ENCODE peak calls at places on chromosomes 5 and 9, in nine cellular contexts. O is ovary; D is kidney epithelial cell; H is aorta; A is fibroblast of mammary gland; Q is fibroblast of pulmonary artery; G is epithelial cell of esophagus; N is CD8-positive, alpha-beta T cell; Y is cardiac fibroblast. Z is an unnamed sample.

GRCh38 chr9:71552480-71552879 is 215.8 kb downstream of the CEMIP2 start:
- DNase-seq in O (no peak), D (no peak), H (no peak), A (no peak), Q (no peak), G (no peak), N (no peak), Y (no peak), Z (peak; percentile 28)

GRCh38 chr5:2149196-2149541 is 266.4 kb upstream of the IRX4 start:
- DNase-seq in O (no peak), D (no peak), H (no peak), A (peak; percentile 16), Q (peak; percentile 32), G (no peak), N (no peak), Y (peak; percentile 48), Z (no peak)

GRCh38 chr5:136016945-136017530 is 11.8 kb upstream of the TGFBI start:
- DNase-seq in O (no peak), D (peak; percentile 86), H (peak; percentile 86), A (peak; percentile 96), Q (peak; percentile 85), G (peak; percentile 94), N (no peak), Y (peak; percentile 93), Z (peak; percentile 2)

GRCh38 chr5:167442922-167443321 is 848.5 kb upstream of the WWC1 start:
- DNase-seq in O (no peak), D (peak; percentile 10), H (no peak), A (peak; percentile 58), Q (no peak), G (peak; percentile 4), N (no peak), Y (no peak), Z (no peak)

GRCh38 chr5:138491669-138492551 is 26.6 kb downstream of the EGR1 start:
- DNase-seq in O (peak; percentile 95), D (peak; percentile 53), H (peak; percentile 95), A (peak; percentile 84), Q (peak; percentile 90), G (peak; percentile 93), N (peak; percentile 87), Y (peak; percentile 87), Z (peak; percentile 69)

GRCh38 chr5:111641533-111642230 is 115.3 kb downstream of the NREP start:
- DNase-seq in O (no peak), D (peak; percentile 35), H (no peak), A (peak; percentile 91), Q (peak; percentile 50), G (peak; percentile 95), N (no peak), Y (peak; percentile 76), Z (no peak)

GRCh38 chr5:133842846-133843725 is 125.3 kb downstream of the C5orf15 start:
- DNase-seq in O (no peak), D (no peak), H (no peak), A (no peak), Q (no peak), G (no peak), N (no peak), Y (no peak), Z (no peak)

GRCh38 chr9:32350682-32351081 is 33.8 kb upstream of the ACO1 start:
- DNase-seq in O (no peak), D (no peak), H (no peak), A (peak; percentile 28), Q (peak; percentile 56), G (peak; percentile 47), N (no peak), Y (peak; percentile 50), Z (peak; percentile 34)

GRCh38 chr5:175718401-175719108 is 60.7 kb downstream of the HRH2 start:
- DNase-seq in O (no peak), D (no peak), H (no peak), A (no peak), Q (peak; percentile 20), G (peak; percentile 39), N (peak; percentile 47), Y (peak; percentile 27), Z (peak; percentile 51)

GRCh38 chr9:122904466-122904822 is 715 bp downstream of the RC3H2 start:
- DNase-seq in O (no peak), D (no peak), H (peak; percentile 53), A (peak; percentile 39), Q (peak; percentile 39), G (peak; percentile 27), N (no peak), Y (peak; percentile 57), Z (no peak)

DNA sequence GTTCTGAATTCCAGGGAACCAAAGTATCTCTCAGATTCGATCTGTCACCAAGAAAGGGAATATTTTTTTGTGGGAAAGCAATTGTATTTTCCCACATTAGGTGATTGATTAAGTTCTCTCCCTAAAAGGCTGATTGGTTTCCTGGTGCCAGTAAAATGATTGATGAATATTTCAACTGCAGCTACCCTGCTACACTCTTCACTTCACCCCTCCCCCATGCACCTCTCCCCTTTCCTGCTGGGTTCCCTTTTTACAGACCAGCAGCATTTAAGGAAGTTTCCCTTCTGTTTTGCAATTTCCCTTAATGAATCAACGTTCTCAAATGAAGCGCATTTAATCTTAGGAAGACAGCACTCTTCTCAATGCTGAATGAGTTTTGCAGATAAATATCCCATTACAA is 13.1 kb downstream of the NR6A1 start:
- DNase-seq in O (no peak), D (no peak), H (no peak), A (no peak), Q (no peak), G (no peak), N (no peak), Y (no peak), Z (no peak)
- H3K4me3 ChIP-seq in O (no peak overlapping the region), D (no peak overlapping the region), H (no peak overlapping the region), A (no peak overlapping the region), Q (no peak overlapping the region), G (no peak overlapping the region), N (no peak overlapping the region), Y (no peak overlapping the region), Z (no peak overlapping the region)

DNA sequence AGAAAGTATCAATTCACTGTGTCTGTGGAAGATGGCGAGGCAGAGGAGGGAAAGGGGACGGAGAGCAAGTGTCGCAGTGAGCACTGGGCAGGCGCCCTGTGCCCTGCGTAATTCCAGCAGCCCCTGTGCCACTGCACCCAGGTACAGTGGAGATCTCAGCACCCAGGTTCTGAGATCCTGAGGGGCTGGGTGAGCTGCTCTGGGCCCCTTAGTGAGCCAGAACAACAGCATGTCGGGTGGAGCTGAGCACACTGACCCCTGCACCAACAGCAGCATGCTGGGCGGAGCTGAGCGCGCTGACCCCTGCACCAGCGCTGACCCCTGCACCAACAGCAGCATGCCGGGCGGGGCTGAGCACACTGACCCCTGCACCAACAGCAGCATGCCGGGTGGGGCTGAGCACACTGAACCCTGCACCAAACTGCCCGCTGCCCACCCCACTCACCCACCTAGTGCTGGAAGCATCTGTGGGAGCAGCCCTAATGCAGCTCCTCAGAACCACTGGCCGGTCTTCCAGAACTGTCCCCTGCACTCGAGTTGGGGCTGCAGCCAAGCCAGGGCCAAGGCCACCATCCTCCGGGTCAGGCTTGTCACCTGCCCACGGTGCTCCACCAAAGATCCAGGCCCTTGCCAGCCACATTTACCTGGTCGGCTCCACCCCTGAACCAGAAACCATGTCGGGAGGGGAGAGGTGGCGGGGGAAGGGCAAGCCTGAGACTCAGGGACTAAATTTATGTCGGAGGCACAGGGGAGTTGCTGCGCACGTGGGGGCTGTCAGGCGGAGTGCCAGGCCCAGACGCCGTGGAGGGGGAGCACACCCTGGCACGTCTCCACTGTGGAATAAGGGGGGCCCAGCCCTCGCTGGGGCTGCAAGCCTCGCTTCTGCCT is 80.4 kb downstream of the ADAMTS2 start:
- DNase-seq in O (peak; percentile 42), D (no peak), H (peak; percentile 35), A (no peak), Q (no peak), G (no peak), N (no peak), Y (no peak), Z (no peak)
- H3K4me3 ChIP-seq in O (no peak overlapping the region), D (no peak overlapping the region), H (no peak overlapping the region), A (no peak overlapping the region), Q (no peak overlapping the region), G (no peak overlapping the region), N (no peak overlapping the region), Y (no peak overlapping the region), Z (no peak overlapping the region)

GRCh38 chr9:5617749-5618148 is 11.2 kb upstream of the RIC1 start:
- DNase-seq in O (no peak), D (no peak), H (no peak), A (no peak), Q (no peak), G (no peak), N (no peak), Y (no peak), Z (no peak)

GRCh38 chr9:5624655-5625054 is 4.3 kb upstream of the RIC1 start:
- DNase-seq in O (no peak), D (no peak), H (no peak), A (no peak), Q (no peak), G (no peak), N (no peak), Y (no peak), Z (no peak)

GRCh38 chr9:5620494-5620893 is 8.4 kb upstream of the RIC1 start:
- DNase-seq in O (no peak), D (no peak), H (no peak), A (no peak), Q (no peak), G (peak; percentile 26), N (no peak), Y (no peak), Z (no peak)

GRCh38 chr9:5622019-5622418 is 6.9 kb upstream of the RIC1 start:
- DNase-seq in O (no peak), D (no peak), H (no peak), A (peak; percentile 88), Q (peak; percentile 84), G (peak; percentile 70), N (no peak), Y (peak; percentile 90), Z (no peak)

DNA sequence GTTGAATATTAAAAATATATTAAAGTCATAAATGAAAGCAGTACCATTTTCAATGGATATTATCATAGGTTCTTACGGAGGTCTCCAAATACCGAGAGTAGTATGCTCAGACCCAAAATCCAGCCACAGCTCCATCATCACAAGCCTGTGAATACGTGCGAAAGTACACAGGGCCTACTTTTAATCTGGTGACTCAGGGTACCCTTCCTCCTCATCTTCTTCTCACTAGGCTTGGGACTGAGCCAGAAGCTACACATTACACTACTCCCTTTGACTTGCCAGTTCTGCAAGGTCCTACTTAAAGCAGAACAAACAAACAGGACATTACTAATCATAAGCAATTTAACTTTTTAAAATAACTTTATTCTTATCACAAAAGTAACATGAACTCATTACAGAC is 7.6 kb upstream of the RIC1 start:
- DNase-seq in O (no peak), D (no peak), H (no peak), A (peak; percentile 87), Q (peak; percentile 66), G (peak; percentile 88), N (no peak), Y (peak; percentile 90), Z (no peak)
- H3K4me3 ChIP-seq in O (no peak overlapping the region), D (no peak overlapping the region), H (no peak overlapping the region), A (no peak overlapping the region), Q (no peak overlapping the region), G (no peak overlapping the region), N (no peak overlapping the region), Y (peak overlapping the region; percentile 16), Z (no peak overlapping the region)

DNA sequence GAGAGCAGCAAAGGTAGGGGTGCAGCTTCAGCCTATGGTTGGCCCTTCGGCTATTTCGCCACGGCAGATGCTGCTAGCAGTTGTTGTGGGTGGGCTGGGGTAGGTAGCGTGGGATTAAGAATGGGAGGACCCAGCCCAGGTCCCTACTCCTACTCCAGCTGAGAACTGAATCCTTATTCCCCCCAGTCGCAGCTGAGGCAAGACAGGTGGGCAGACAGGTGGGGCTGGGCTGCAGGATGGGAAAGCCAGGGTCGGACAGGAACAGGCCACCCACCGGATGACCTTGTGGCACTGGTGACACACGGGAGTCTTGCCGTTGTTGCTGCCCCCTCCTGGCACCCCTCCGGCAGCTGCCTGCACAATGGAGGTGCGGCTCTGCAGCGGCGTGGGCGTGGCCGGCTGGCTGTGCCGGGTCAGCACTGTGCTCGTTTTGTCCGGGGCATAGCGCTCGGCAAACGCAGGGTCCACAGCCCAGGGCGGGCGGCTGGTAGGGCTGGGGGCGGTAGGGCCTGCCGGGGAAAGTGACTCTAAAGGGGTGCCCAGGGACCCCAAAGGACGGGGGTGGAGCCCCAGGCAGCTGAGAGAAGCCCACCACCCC is 8.2 kb downstream of the PDLIM7 start:
- DNase-seq in O (no peak), D (no peak), H (no peak), A (no peak), Q (no peak), G (no peak), N (no peak), Y (no peak), Z (no peak)
- H3K4me3 ChIP-seq in O (no peak overlapping the region), D (no peak overlapping the region), H (no peak overlapping the region), A (no peak overlapping the region), Q (no peak overlapping the region), G (no peak overlapping the region), N (no peak overlapping the region), Y (no peak overlapping the region), Z (no peak overlapping the region)

Z was measured in Jurkat, Clone E6-1.